ENCODE peak calls at places on chromosomes 12 and 14, in ten cellular contexts. One of them, this sample, is unnamed.

GRCh38 chr14:22552827-22553076 is 36.3 kb downstream of the DAD1 start:
- DNase-seq in dorsolateral prefrontal cortex: no peak
- DNase-seq in substantia nigra: no peak
- DNase-seq in A673: no peak
- DNase-seq in transverse colon: no peak
- DNase-seq in CD8-positive, alpha-beta memory T cell: no peak
- DNase-seq in RWPE1: no peak
- DNase-seq in uterus: no peak
- DNase-seq in GM23338: no peak
- DNase-seq in CD8-positive, alpha-beta T cell: no peak
- DNase-seq in this sample: no peak

GRCh38 chr14:99234366-99234765 is 37.6 kb downstream of the BCL11B start:
- DNase-seq in A673: no peak
- DNase-seq in uterus: no peak
- DNase-seq in CD8-positive, alpha-beta memory T cell: no peak
- DNase-seq in CD8-positive, alpha-beta T cell: no peak
- DNase-seq in RWPE1: no peak
- DNase-seq in GM23338: no peak
- DNase-seq in transverse colon: no peak
- DNase-seq in dorsolateral prefrontal cortex: no peak
- DNase-seq in substantia nigra: no peak
- DNase-seq in this sample: no peak

GRCh38 chr14:51604078-51604477 is 47.6 kb upstream of the FRMD6 start:
- DNase-seq in RWPE1: no peak
- DNase-seq in A673: no peak
- DNase-seq in substantia nigra: no peak
- DNase-seq in CD8-positive, alpha-beta memory T cell: no peak
- DNase-seq in dorsolateral prefrontal cortex: no peak
- DNase-seq in CD8-positive, alpha-beta T cell: no peak
- DNase-seq in transverse colon: no peak
- DNase-seq in GM23338: no peak
- DNase-seq in uterus: no peak
- DNase-seq in this sample: no peak

GRCh38 chr14:102164241-102164641 is 24.5 kb downstream of the WDR20 start:
- DNase-seq in CD8-positive, alpha-beta memory T cell: no peak
- DNase-seq in A673: no peak
- DNase-seq in dorsolateral prefrontal cortex: no peak
- DNase-seq in GM23338: no peak
- DNase-seq in CD8-positive, alpha-beta T cell: no peak
- DNase-seq in transverse colon: no peak
- DNase-seq in uterus: no peak
- DNase-seq in RWPE1: no peak
- DNase-seq in substantia nigra: no peak
- DNase-seq in this sample: no peak

GRCh38 chr14:24072436-24072835 is 1.1 kb downstream of the CPNE6 start:
- DNase-seq in uterus: no peak
- DNase-seq in dorsolateral prefrontal cortex: peak
- DNase-seq in A673: no peak
- DNase-seq in CD8-positive, alpha-beta T cell: no peak
- DNase-seq in RWPE1: no peak
- DNase-seq in transverse colon: no peak
- DNase-seq in substantia nigra: no peak
- DNase-seq in GM23338: no peak
- DNase-seq in CD8-positive, alpha-beta memory T cell: no peak
- DNase-seq in this sample: no peak

GRCh38 chr12:131986361-131986760 is 36.6 kb downstream of the EP400 start:
- DNase-seq in substantia nigra: no peak
- DNase-seq in CD8-positive, alpha-beta T cell: no peak
- DNase-seq in A673: no peak
- DNase-seq in dorsolateral prefrontal cortex: no peak
- DNase-seq in CD8-positive, alpha-beta memory T cell: no peak
- DNase-seq in RWPE1: no peak
- DNase-seq in GM23338: no peak
- DNase-seq in uterus: no peak
- DNase-seq in transverse colon: no peak
- DNase-seq in this sample: no peak

GRCh38 chr12:121858662-121859572 is at the start of gene HPD:
- DNase-seq in CD8-positive, alpha-beta memory T cell: no peak
- DNase-seq in RWPE1: peak
- DNase-seq in uterus: peak
- DNase-seq in substantia nigra: no peak
- DNase-seq in CD8-positive, alpha-beta T cell: no peak
- DNase-seq in GM23338: peak
- DNase-seq in transverse colon: peak
- DNase-seq in dorsolateral prefrontal cortex: no peak
- DNase-seq in A673: no peak
- DNase-seq in this sample: no peak

GRCh38 chr12:22256634-22257033 is 77.9 kb downstream of the ST8SIA1 start:
- DNase-seq in GM23338: no peak
- DNase-seq in dorsolateral prefrontal cortex: no peak
- DNase-seq in substantia nigra: no peak
- DNase-seq in transverse colon: no peak
- DNase-seq in A673: no peak
- DNase-seq in CD8-positive, alpha-beta T cell: no peak
- DNase-seq in uterus: no peak
- DNase-seq in CD8-positive, alpha-beta memory T cell: no peak
- DNase-seq in RWPE1: no peak
- DNase-seq in this sample: no peak

GRCh38 chr14:91369628-91370445 is 47.8 kb downstream of the CCDC88C start:
- DNase-seq in substantia nigra: no peak
- DNase-seq in RWPE1: peak
- DNase-seq in A673: peak
- DNase-seq in transverse colon: no peak
- DNase-seq in uterus: no peak
- DNase-seq in CD8-positive, alpha-beta T cell: no peak
- DNase-seq in GM23338: no peak
- DNase-seq in CD8-positive, alpha-beta memory T cell: no peak
- DNase-seq in dorsolateral prefrontal cortex: no peak
- DNase-seq in this sample: no peak

GRCh38 chr12:96985515-96986362 is 78.7 kb downstream of the NEDD1 start:
- DNase-seq in uterus: peak
- DNase-seq in GM23338: peak
- DNase-seq in RWPE1: peak
- DNase-seq in CD8-positive, alpha-beta T cell: peak
- DNase-seq in dorsolateral prefrontal cortex: no peak
- DNase-seq in CD8-positive, alpha-beta memory T cell: peak
- DNase-seq in A673: peak
- DNase-seq in transverse colon: peak
- DNase-seq in substantia nigra: no peak
- DNase-seq in this sample: no peak

GRCh38 chr14:60621386-60621785 is 27.9 kb downstream of the SIX1 start:
- DNase-seq in CD8-positive, alpha-beta T cell: no peak
- DNase-seq in CD8-positive, alpha-beta memory T cell: no peak
- DNase-seq in transverse colon: no peak
- DNase-seq in RWPE1: no peak
- DNase-seq in substantia nigra: no peak
- DNase-seq in uterus: no peak
- DNase-seq in dorsolateral prefrontal cortex: no peak
- DNase-seq in A673: no peak
- DNase-seq in GM23338: no peak
- DNase-seq in this sample: no peak

GRCh38 chr12:69553626-69554248 is 31.5 kb upstream of the CCT2 start:
- DNase-seq in CD8-positive, alpha-beta T cell: no peak
- DNase-seq in CD8-positive, alpha-beta memory T cell: no peak
- DNase-seq in GM23338: no peak
- DNase-seq in dorsolateral prefrontal cortex: no peak
- DNase-seq in substantia nigra: no peak
- DNase-seq in A673: peak
- DNase-seq in RWPE1: peak
- DNase-seq in transverse colon: no peak
- DNase-seq in uterus: no peak
- DNase-seq in this sample: peak

GRCh38 chr12:47085815-47086252 is 6.1 kb upstream of the AMIGO2 start:
- DNase-seq in CD8-positive, alpha-beta T cell: peak
- DNase-seq in RWPE1: peak
- DNase-seq in transverse colon: peak
- DNase-seq in GM23338: peak
- DNase-seq in uterus: no peak
- DNase-seq in CD8-positive, alpha-beta memory T cell: peak
- DNase-seq in dorsolateral prefrontal cortex: no peak
- DNase-seq in substantia nigra: no peak
- DNase-seq in A673: peak
- DNase-seq in this sample: no peak

GRCh38 chr12:2891240-2892053 is 756 bp downstream of the TULP3 start:
- DNase-seq in CD8-positive, alpha-beta memory T cell: peak
- DNase-seq in GM23338: peak
- DNase-seq in CD8-positive, alpha-beta T cell: peak
- DNase-seq in uterus: peak
- DNase-seq in dorsolateral prefrontal cortex: peak
- DNase-seq in A673: peak
- DNase-seq in transverse colon: peak
- DNase-seq in substantia nigra: peak
- DNase-seq in RWPE1: peak
- DNase-seq in this sample: no peak

GRCh38 chr12:64652346-64652745 is 42.1 kb downstream of the RASSF3 start:
- DNase-seq in RWPE1: no peak
- DNase-seq in substantia nigra: no peak
- DNase-seq in CD8-positive, alpha-beta memory T cell: no peak
- DNase-seq in dorsolateral prefrontal cortex: no peak
- DNase-seq in CD8-positive, alpha-beta T cell: no peak
- DNase-seq in A673: no peak
- DNase-seq in GM23338: no peak
- DNase-seq in transverse colon: no peak
- DNase-seq in uterus: no peak
- DNase-seq in this sample: no peak

DNA sequence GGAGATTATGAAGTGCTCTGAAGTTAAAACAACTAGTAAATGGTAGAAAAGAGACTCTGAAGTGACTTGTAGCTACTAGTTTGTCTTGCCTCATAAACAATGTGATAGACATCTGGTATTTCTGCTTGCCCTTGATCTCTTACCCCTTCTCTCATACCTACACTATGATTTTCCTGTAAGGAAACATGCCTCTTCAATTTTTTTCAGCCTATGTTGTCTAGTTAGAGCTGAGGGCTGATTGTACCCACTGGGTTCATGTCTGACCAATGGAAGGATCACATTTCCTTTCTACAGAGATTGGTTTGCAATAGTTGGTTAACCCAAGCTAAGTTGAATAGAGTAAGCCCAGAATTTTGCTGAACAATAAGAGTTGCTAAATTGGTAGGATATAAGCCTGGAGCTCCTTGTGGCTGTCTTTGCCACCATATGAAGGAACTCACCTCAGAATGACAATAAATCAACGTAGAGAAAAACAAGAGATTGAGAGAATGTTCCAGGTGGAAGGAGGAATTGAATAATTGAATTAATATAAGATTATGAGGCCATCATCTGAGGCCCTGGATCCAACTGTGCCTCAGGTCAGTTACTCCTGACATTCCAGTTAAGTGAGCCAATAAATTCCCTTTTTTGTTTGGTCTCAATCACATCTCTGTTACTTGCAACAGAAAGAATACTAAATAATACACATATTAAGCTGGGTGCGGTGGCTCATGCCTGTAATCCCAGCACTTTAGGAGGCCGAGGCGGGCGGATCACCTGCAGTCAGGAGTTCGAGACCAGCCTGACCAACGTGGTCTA is 346.4 kb downstream of the ZFP36L1 start:
- DNase-seq in dorsolateral prefrontal cortex: no peak
- DNase-seq in CD8-positive, alpha-beta T cell: no peak
- DNase-seq in transverse colon: no peak
- DNase-seq in GM23338: no peak
- DNase-seq in CD8-positive, alpha-beta memory T cell: no peak
- DNase-seq in substantia nigra: no peak
- DNase-seq in uterus: no peak
- DNase-seq in RWPE1: no peak
- DNase-seq in A673: no peak
- DNase-seq in this sample: no peak
- H3K27ac ChIP-seq in dorsolateral prefrontal cortex: no peak
- H3K27ac ChIP-seq in CD8-positive, alpha-beta T cell: no peak
- H3K27ac ChIP-seq in transverse colon: peak
- H3K27ac ChIP-seq in GM23338: no peak
- H3K27ac ChIP-seq in CD8-positive, alpha-beta memory T cell: no peak
- H3K27ac ChIP-seq in substantia nigra: no peak
- H3K27ac ChIP-seq in uterus: peak
- H3K27ac ChIP-seq in RWPE1: no peak
- H3K27ac ChIP-seq in A673: no peak
- H3K27ac ChIP-seq in this sample: peak

GRCh38 chr12:51126297-51126696 is 42.9 kb upstream of the CSRNP2 start:
- DNase-seq in RWPE1: no peak
- DNase-seq in A673: no peak
- DNase-seq in substantia nigra: no peak
- DNase-seq in GM23338: no peak
- DNase-seq in uterus: no peak
- DNase-seq in dorsolateral prefrontal cortex: no peak
- DNase-seq in CD8-positive, alpha-beta T cell: no peak
- DNase-seq in transverse colon: no peak
- DNase-seq in CD8-positive, alpha-beta memory T cell: no peak
- DNase-seq in this sample: no peak
- H3K27ac ChIP-seq in RWPE1: no peak
- H3K27ac ChIP-seq in A673: no peak
- H3K27ac ChIP-seq in substantia nigra: no peak
- H3K27ac ChIP-seq in GM23338: no peak
- H3K27ac ChIP-seq in uterus: no peak
- H3K27ac ChIP-seq in dorsolateral prefrontal cortex: no peak
- H3K27ac ChIP-seq in CD8-positive, alpha-beta T cell: no peak
- H3K27ac ChIP-seq in transverse colon: no peak
- H3K27ac ChIP-seq in CD8-positive, alpha-beta memory T cell: no peak
- H3K27ac ChIP-seq in this sample: peak

DNA sequence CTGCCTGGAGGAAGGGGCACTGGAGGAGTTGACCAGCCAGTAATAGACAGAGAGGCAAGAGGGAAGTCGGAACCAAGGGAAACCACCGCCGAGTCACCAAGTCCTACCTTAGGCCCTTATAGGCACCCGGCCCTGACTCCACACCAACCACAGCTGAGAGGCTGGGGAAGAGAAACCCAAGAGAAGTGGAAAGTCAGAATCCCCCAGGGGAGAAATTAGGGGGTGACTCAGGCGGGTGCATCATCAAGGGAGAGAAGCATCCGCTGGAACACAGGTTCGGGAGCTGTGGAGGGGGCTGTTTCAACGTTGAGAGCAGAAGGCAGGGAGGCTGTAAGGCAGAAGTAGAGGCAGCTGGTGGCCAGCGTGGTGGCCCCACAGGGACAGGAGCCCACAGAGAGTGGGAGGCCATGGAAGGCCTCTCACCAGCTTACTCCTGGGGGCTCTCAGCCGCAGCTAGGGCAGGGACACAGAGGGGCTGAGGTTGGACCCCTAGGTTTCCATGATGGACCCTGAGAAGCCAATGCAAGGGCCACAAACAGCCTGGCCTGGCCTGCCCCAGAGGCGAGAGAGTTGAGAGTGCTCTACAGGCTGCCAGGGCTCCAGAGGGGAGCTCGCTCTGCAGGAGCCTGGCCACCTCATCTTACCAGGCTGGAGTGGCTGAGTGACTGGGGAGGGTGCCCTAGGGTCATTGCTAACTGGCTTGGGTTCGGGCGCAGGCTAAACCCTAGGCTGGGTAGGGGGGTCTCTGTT is 1.4 kb upstream of the TRMT61A start:
- DNase-seq in CD8-positive, alpha-beta T cell: no peak
- DNase-seq in substantia nigra: no peak
- DNase-seq in uterus: peak
- DNase-seq in dorsolateral prefrontal cortex: no peak
- DNase-seq in RWPE1: no peak
- DNase-seq in A673: peak
- DNase-seq in transverse colon: peak
- DNase-seq in CD8-positive, alpha-beta memory T cell: no peak
- DNase-seq in GM23338: no peak
- DNase-seq in this sample: no peak
- H3K27ac ChIP-seq in CD8-positive, alpha-beta T cell: no peak
- H3K27ac ChIP-seq in substantia nigra: peak
- H3K27ac ChIP-seq in uterus: peak
- H3K27ac ChIP-seq in dorsolateral prefrontal cortex: peak
- H3K27ac ChIP-seq in RWPE1: peak
- H3K27ac ChIP-seq in A673: peak
- H3K27ac ChIP-seq in transverse colon: peak
- H3K27ac ChIP-seq in CD8-positive, alpha-beta memory T cell: no peak
- H3K27ac ChIP-seq in GM23338: no peak
- H3K27ac ChIP-seq in this sample: peak

GRCh38 chr14:68702578-68702977 is 90.3 kb downstream of the ZFP36L1 start:
- DNase-seq in substantia nigra: no peak
- DNase-seq in A673: no peak
- DNase-seq in CD8-positive, alpha-beta memory T cell: no peak
- DNase-seq in GM23338: no peak
- DNase-seq in dorsolateral prefrontal cortex: no peak
- DNase-seq in transverse colon: no peak
- DNase-seq in uterus: no peak
- DNase-seq in CD8-positive, alpha-beta T cell: no peak
- DNase-seq in RWPE1: no peak
- DNase-seq in this sample: no peak
- H3K27ac ChIP-seq in substantia nigra: no peak
- H3K27ac ChIP-seq in A673: no peak
- H3K27ac ChIP-seq in CD8-positive, alpha-beta memory T cell: no peak
- H3K27ac ChIP-seq in GM23338: no peak
- H3K27ac ChIP-seq in dorsolateral prefrontal cortex: no peak
- H3K27ac ChIP-seq in transverse colon: no peak
- H3K27ac ChIP-seq in uterus: no peak
- H3K27ac ChIP-seq in CD8-positive, alpha-beta T cell: no peak
- H3K27ac ChIP-seq in RWPE1: peak
- H3K27ac ChIP-seq in this sample: peak

This sample was measured in epithelial cell of prostate.